ENCODE peak calls at places on chromosome 12, in nine cellular contexts. E is WERI-Rb-1, F is breast epithelium, C is HFF-Myc, Z is cardiac muscle cell, R is PC-3, H is AG10803, D is nephron progenitor cell, L is transverse colon. B is an unnamed sample.

GRCh38 chr12:44031472-44032185 is 195.7 kb downstream of the TMEM117 start:
- DNase-seq in E (no peak), F (no peak), C (no peak), Z (no peak), R (peak), H (no peak), D (no peak), L (no peak), B (no peak)

GRCh38 chr12:59736786-59737185 is 141.0 kb downstream of the SLC16A7 start:
- DNase-seq in E (peak), F (no peak), C (peak), Z (no peak), R (peak), H (peak), D (no peak), L (no peak), B (peak)

GRCh38 chr12:53174881-53175491 is 5.5 kb upstream of the ZNF740 start:
- DNase-seq in E (no peak), F (peak), C (no peak), Z (peak), R (peak), H (peak), D (no peak), L (no peak), B (no peak)

GRCh38 chr12:2631613-2632350 is 163.0 kb upstream of the FKBP4 start:
- DNase-seq in E (no peak), F (no peak), C (no peak), Z (no peak), R (no peak), H (no peak), D (peak), L (no peak), B (no peak)

GRCh38 chr12:121858662-121859572 is at the start of gene HPD:
- DNase-seq in E (no peak), F (no peak), C (peak), Z (no peak), R (peak), H (peak), D (peak), L (peak), B (peak)

GRCh38 chr12:5003025-5003666 is 40.5 kb upstream of the KCNA5 start:
- DNase-seq in E (peak), F (peak), C (no peak), Z (peak), R (peak), H (peak), D (peak), L (peak), B (no peak)

GRCh38 chr12:50218386-50218785 is 51.2 kb upstream of the CERS5 start:
- DNase-seq in E (no peak), F (no peak), C (no peak), Z (no peak), R (peak), H (peak), D (no peak), L (no peak), B (no peak)

GRCh38 chr12:117878598-117878997 is 90.2 kb downstream of the KSR2 start:
- DNase-seq in E (no peak), F (no peak), C (no peak), Z (no peak), R (no peak), H (no peak), D (no peak), L (no peak), B (no peak)

GRCh38 chr12:49923878-49924610 is 20.3 kb upstream of the FAIM2 start:
- DNase-seq in E (no peak), F (peak), C (no peak), Z (no peak), R (no peak), H (no peak), D (no peak), L (no peak), B (no peak)

GRCh38 chr12:8687846-8688601 is 9.8 kb upstream of the RIMKLB start:
- DNase-seq in E (peak), F (no peak), C (peak), Z (peak), R (peak), H (peak), D (peak), L (peak), B (peak)

GRCh38 chr12:79883216-79883615 is 51.7 kb downstream of the PPP1R12A start:
- DNase-seq in E (no peak), F (no peak), C (no peak), Z (no peak), R (peak), H (peak), D (no peak), L (no peak), B (no peak)

GRCh38 chr12:1833596-1834028 is 13.2 kb downstream of the LRTM2 start:
- DNase-seq in E (no peak), F (no peak), C (no peak), Z (no peak), R (no peak), H (no peak), D (no peak), L (no peak), B (no peak)

GRCh38 chr12:113066806-113067400 is 10.4 kb downstream of the DTX1 start:
- DNase-seq in E (no peak), F (no peak), C (no peak), Z (no peak), R (no peak), H (no peak), D (no peak), L (no peak), B (no peak)

GRCh38 chr12:69881771-69882170 is 56.7 kb downstream of the MYRFL start:
- DNase-seq in E (peak), F (no peak), C (no peak), Z (no peak), R (no peak), H (no peak), D (no peak), L (no peak), B (no peak)

GRCh38 chr12:123897221-123897620 is 75.4 kb downstream of the CCDC92 start:
- DNase-seq in E (no peak), F (no peak), C (peak), Z (no peak), R (peak), H (peak), D (no peak), L (no peak), B (peak)

GRCh38 chr12:104684884-104685283 is 228.1 kb downstream of the CHST11 start:
- DNase-seq in E (no peak), F (no peak), C (peak), Z (no peak), R (no peak), H (peak), D (no peak), L (no peak), B (peak)

GRCh38 chr12:65810036-65810435 is 14.2 kb upstream of the HMGA2 start:
- DNase-seq in E (no peak), F (no peak), C (peak), Z (no peak), R (no peak), H (peak), D (no peak), L (no peak), B (peak)

GRCh38 chr12:123954647-123955350 is 17.8 kb downstream of the CCDC92 start:
- DNase-seq in E (no peak), F (no peak), C (no peak), Z (no peak), R (no peak), H (no peak), D (no peak), L (no peak), B (no peak)

GRCh38 chr12:110822821-110823415 is 23.9 kb upstream of the CCDC63 start:
- DNase-seq in E (no peak), F (no peak), C (no peak), Z (no peak), R (no peak), H (no peak), D (no peak), L (no peak), B (no peak)

GRCh38 chr12:15601210-15601800 is 187.9 kb downstream of the EPS8 start:
- DNase-seq in E (no peak), F (no peak), C (no peak), Z (no peak), R (peak), H (peak), D (no peak), L (no peak), B (no peak)

GRCh38 chr12:210277-211141 is 3.4 kb downstream of the SLC6A12 start:
- DNase-seq in E (no peak), F (no peak), C (no peak), Z (no peak), R (no peak), H (no peak), D (no peak), L (no peak), B (no peak)

GRCh38 chr12:115000038-115000437 is 316.1 kb upstream of the TBX3 start:
- DNase-seq in E (no peak), F (no peak), C (peak), Z (peak), R (peak), H (peak), D (no peak), L (no peak), B (no peak)

GRCh38 chr12:102061096-102061555 is 665 bp downstream of the WASHC3 start:
- DNase-seq in E (no peak), F (no peak), C (no peak), Z (no peak), R (peak), H (peak), D (no peak), L (no peak), B (no peak)

GRCh38 chr12:57234571-57235011 is 5.1 kb downstream of the SHMT2 start:
- DNase-seq in E (no peak), F (no peak), C (no peak), Z (no peak), R (no peak), H (no peak), D (no peak), L (no peak), B (no peak)

GRCh38 chr12:118206107-118206412 is 70.1 kb downstream of the PEBP1 start:
- DNase-seq in E (no peak), F (no peak), C (no peak), Z (no peak), R (no peak), H (no peak), D (no peak), L (no peak), B (no peak)

GRCh38 chr12:47356129-47356622 is 276.4 kb upstream of the AMIGO2 start:
- DNase-seq in E (no peak), F (no peak), C (no peak), Z (no peak), R (no peak), H (no peak), D (no peak), L (no peak), B (no peak)

GRCh38 chr12:84805474-84805858 is 107.1 kb downstream of the SLC6A15 start:
- DNase-seq in E (no peak), F (no peak), C (no peak), Z (no peak), R (no peak), H (no peak), D (no peak), L (no peak), B (no peak)

GRCh38 chr12:25319233-25319984 is 68.7 kb upstream of the KRAS start:
- DNase-seq in E (no peak), F (no peak), C (no peak), Z (no peak), R (no peak), H (no peak), D (no peak), L (no peak), B (no peak)

GRCh38 chr12:117552971-117553370 is 191.5 kb upstream of the NOS1 start:
- DNase-seq in E (no peak), F (no peak), C (no peak), Z (no peak), R (peak), H (no peak), D (no peak), L (no peak), B (no peak)

GRCh38 chr12:103504606-103505005 is 8.8 kb upstream of the C12orf42 start:
- DNase-seq in E (no peak), F (no peak), C (no peak), Z (no peak), R (no peak), H (no peak), D (no peak), L (no peak), B (no peak)

GRCh38 chr12:58513866-58514265 is 406.4 kb downstream of the LRIG3 start:
- DNase-seq in E (no peak), F (no peak), C (no peak), Z (no peak), R (no peak), H (no peak), D (no peak), L (no peak), B (no peak)
- TF ChIP-seq CTCF in E (no peak), F (no peak), C (no peak), Z (no peak), R (no peak), H (no peak), D (no peak), L (no peak), B (no peak)

DNA sequence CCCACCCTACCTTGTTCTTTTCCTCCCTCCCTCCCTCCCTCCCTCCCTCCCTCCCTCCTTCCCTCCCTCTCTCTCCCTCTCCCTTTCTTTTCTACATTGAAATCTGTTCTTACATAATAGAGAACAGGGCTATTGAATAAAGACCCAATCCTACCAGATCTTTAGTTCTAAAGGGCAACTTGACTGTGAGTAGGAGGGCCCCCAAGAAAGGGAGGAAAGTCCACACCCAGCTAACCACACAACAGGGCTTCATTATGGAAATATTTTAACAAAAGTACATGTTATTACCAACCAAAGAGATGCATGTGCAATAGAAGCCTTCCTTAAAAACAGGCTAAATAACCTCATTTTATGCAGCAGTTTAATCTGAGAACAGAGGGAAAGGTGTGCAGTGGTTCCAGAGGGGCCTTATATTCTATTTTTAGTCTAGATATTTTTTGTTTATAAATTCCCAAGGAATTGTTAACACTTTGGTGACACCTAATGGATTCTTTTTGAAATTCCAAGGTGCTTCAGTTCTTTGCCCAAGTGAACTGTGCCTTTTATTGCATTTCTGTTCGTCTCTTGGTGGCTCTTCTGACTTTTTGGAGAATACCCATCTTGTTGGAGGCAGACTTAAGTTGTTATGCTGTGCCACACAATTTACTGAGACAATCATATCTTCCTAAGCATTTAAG is 63.0 kb downstream of the GNS start:
- DNase-seq in E (no peak), F (no peak), C (no peak), Z (peak), R (peak), H (peak), D (no peak), L (no peak), B (no peak)
- TF ChIP-seq CTCF in E (no peak), F (no peak), C (peak), Z (peak), R (peak), H (peak), D (peak), L (peak), B (peak)

DNA sequence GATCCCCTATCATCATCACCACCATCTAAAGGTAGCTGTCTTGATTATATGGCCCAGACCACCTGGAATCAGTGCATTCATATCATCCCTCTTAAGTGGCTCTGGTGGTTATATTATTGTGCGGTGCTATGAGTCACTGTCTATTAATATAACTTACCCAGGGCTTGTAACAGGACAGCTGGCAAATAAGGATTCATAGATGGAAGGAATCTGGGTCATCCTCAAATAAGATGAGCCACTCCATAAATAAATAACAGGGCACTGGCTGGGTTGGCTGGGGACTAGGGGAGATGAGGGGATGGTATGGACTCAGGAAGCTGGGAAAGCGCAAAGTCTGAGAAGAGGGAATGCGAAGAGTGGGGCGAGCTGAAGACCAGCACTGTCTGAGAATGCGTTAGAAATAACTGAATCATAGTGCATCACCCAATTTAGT is 216.1 kb downstream of the NUAK1 start:
- DNase-seq in E (no peak), F (no peak), C (no peak), Z (no peak), R (peak), H (peak), D (no peak), L (no peak), B (no peak)
- TF ChIP-seq CTCF in E (no peak), F (no peak), C (no peak), Z (no peak), R (no peak), H (no peak), D (no peak), L (no peak), B (no peak)

GRCh38 chr12:20269352-20270067 is 98.8 kb upstream of the PDE3A start:
- DNase-seq in E (no peak), F (no peak), C (no peak), Z (no peak), R (no peak), H (no peak), D (no peak), L (no peak), B (no peak)

GRCh38 chr12:20264608-20265114 is 103.7 kb upstream of the PDE3A start:
- DNase-seq in E (no peak), F (no peak), C (no peak), Z (peak), R (no peak), H (no peak), D (no peak), L (no peak), B (no peak)

GRCh38 chr12:20268771-20269170 is 99.6 kb upstream of the PDE3A start:
- DNase-seq in E (no peak), F (no peak), C (no peak), Z (no peak), R (no peak), H (no peak), D (no peak), L (no peak), B (no peak)

GRCh38 chr12:20270557-20270956 is 97.8 kb upstream of the PDE3A start:
- DNase-seq in E (no peak), F (no peak), C (no peak), Z (no peak), R (no peak), H (no peak), D (no peak), L (no peak), B (no peak)

DNA sequence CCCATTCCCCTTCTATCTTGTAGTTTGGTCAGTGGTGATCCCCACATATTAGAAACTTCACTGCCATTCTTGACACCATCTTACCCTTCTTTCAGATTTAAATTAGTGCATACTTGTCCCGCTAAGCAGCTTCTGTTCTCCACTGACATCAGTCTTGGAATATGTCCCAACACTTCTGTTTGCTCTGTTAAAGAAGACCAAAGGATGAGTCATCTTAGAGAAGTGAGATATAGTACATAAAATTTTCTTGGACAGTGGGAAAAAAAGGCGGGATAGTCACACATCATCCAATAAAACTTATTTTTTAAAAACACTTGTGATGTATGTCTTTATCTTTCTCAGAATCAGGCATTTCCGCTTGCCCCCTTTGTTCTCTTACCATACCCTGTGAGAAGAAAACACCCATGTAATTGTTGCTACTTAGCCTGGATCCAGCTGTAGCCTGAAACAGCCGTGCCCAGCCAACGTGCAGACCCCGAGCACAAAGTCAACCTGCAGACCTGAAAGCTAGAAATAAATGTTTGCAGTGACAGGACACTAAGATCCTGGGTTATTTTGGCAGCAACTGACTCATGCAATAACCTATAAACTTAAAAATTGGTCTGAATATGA is 100.1 kb upstream of the PDE3A start:
- DNase-seq in E (no peak), F (no peak), C (no peak), Z (no peak), R (peak), H (no peak), D (no peak), L (no peak), B (no peak)
- TF ChIP-seq CTCF in E (no peak), F (no peak), C (no peak), Z (no peak), R (no peak), H (no peak), D (no peak), L (no peak), B (no peak)

GRCh38 chr12:68557011-68557715 is 53.5 kb upstream of the RAP1B start:
- DNase-seq in E (no peak), F (no peak), C (no peak), Z (no peak), R (peak), H (peak), D (no peak), L (no peak), B (no peak)
- TF ChIP-seq CTCF in E (no peak), F (no peak), C (no peak), Z (no peak), R (no peak), H (no peak), D (no peak), L (no peak), B (no peak)

DNA sequence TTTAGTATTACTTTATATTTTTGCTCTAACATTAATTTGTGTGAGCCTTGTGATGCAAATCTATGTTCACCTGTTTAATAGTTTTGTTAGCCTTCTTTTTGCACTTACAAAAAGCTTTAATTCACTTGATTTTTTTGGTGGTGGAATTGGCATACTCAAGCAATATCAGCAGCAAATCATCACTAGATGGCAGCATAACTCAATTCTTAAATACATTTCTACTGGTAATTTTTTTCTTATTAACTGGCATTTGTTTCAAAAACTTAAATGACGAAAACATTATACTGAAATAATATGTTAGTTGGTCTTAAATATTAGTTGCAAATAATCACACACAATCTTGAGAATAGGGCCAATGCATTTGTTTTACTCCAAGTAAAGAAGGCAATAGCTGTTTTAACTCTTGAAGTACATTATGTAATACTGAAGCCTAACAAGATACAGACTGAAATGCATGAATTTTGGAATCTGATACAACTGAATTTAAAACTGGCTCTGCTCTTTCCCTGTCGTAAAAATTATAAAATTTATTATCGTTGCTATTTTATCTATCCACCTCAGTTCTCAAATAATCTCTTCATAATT is 151.5 kb downstream of the ATXN7L3B start:
- DNase-seq in E (no peak), F (no peak), C (peak), Z (peak), R (peak), H (peak), D (no peak), L (no peak), B (peak)
- TF ChIP-seq CTCF in E (peak), F (no peak), C (peak), Z (peak), R (peak), H (peak), D (peak), L (no peak), B (peak)

DNA sequence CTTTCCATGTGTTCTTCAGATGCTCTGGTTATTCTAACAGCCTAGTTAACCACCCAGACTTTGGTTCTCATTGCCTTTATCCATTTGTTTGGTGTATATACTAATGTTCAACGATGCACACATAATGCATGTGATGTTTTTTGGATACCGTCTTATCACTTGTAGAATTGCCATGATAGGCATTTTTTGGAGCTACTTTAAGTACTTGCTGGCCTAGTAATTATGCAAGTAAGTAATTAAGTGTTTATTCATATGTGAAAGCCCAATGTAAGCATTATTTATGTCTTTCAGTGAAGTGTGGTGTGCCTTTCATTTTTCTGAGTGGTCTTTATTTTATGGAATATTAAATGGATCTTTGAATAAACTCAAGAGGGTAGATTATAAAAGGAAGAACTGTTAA is 14.2 kb downstream of the RAP1B start:
- DNase-seq in E (no peak), F (no peak), C (no peak), Z (no peak), R (no peak), H (no peak), D (no peak), L (no peak), B (no peak)
- TF ChIP-seq CTCF in E (no peak), F (no peak), C (no peak), Z (no peak), R (no peak), H (no peak), D (no peak), L (no peak), B (no peak)

B was measured in AG09319.